ENCODE peak calls at places on chromosomes 5 and 9, in four cellular contexts. One of them, this sample, is unnamed.

GRCh38 chr5:137609122-137609521 is 110.0 kb upstream of the SPOCK1 start:
- DNase-seq in GM12878: no peak
- DNase-seq in HepG2: no peak
- DNase-seq in H1: no peak
- DNase-seq in this sample: no peak

GRCh38 chr5:5644249-5644648 is 221.8 kb downstream of the ICE1 start:
- DNase-seq in GM12878: no peak
- DNase-seq in HepG2: no peak
- DNase-seq in H1: no peak
- DNase-seq in this sample: no peak

GRCh38 chr5:87195616-87196015 is 72.1 kb upstream of the RASA1 start:
- DNase-seq in GM12878: no peak
- DNase-seq in HepG2: no peak
- DNase-seq in H1: no peak
- DNase-seq in this sample: no peak

GRCh38 chr9:78640728-78641127 is 343.8 kb downstream of the PSAT1 start:
- DNase-seq in GM12878: no peak
- DNase-seq in HepG2: no peak
- DNase-seq in H1: no peak
- DNase-seq in this sample: no peak

GRCh38 chr5:40733439-40733838 is 22.3 kb downstream of the TTC33 start:
- DNase-seq in GM12878: no peak
- DNase-seq in HepG2: no peak
- DNase-seq in H1: no peak
- DNase-seq in this sample: no peak

GRCh38 chr9:133711428-133712220 is 26.5 kb downstream of the SARDH start:
- DNase-seq in GM12878: no peak
- DNase-seq in HepG2: no peak
- DNase-seq in H1: no peak
- DNase-seq in this sample: no peak

GRCh38 chr9:79975471-79976316 is 403.9 kb downstream of the TLE4 start:
- DNase-seq in GM12878: no peak
- DNase-seq in HepG2: no peak
- DNase-seq in H1: no peak
- DNase-seq in this sample: no peak

GRCh38 chr9:137303031-137303892 is 1.2 kb upstream of the NRARP start:
- DNase-seq in GM12878: no peak
- DNase-seq in HepG2: no peak
- DNase-seq in H1: no peak
- DNase-seq in this sample: no peak

GRCh38 chr9:37082214-37082765 is 38.1 kb upstream of the ZCCHC7 start:
- DNase-seq in GM12878: no peak
- DNase-seq in HepG2: no peak
- DNase-seq in H1: no peak
- DNase-seq in this sample: no peak

GRCh38 chr5:14401639-14402038 is 180.0 kb upstream of the OTULINL start:
- DNase-seq in GM12878: no peak
- DNase-seq in HepG2: no peak
- DNase-seq in H1: no peak
- DNase-seq in this sample: no peak

GRCh38 chr5:14400085-14400484 is 181.5 kb upstream of the OTULINL start:
- DNase-seq in GM12878: no peak
- DNase-seq in HepG2: no peak
- DNase-seq in H1: no peak
- DNase-seq in this sample: no peak

GRCh38 chr5:14397717-14398116 is 183.9 kb upstream of the OTULINL start:
- DNase-seq in GM12878: no peak
- DNase-seq in HepG2: no peak
- DNase-seq in H1: no peak
- DNase-seq in this sample: no peak

GRCh38 chr5:14400611-14401010 is 181.0 kb upstream of the OTULINL start:
- DNase-seq in GM12878: no peak
- DNase-seq in HepG2: no peak
- DNase-seq in H1: no peak
- DNase-seq in this sample: no peak

DNA sequence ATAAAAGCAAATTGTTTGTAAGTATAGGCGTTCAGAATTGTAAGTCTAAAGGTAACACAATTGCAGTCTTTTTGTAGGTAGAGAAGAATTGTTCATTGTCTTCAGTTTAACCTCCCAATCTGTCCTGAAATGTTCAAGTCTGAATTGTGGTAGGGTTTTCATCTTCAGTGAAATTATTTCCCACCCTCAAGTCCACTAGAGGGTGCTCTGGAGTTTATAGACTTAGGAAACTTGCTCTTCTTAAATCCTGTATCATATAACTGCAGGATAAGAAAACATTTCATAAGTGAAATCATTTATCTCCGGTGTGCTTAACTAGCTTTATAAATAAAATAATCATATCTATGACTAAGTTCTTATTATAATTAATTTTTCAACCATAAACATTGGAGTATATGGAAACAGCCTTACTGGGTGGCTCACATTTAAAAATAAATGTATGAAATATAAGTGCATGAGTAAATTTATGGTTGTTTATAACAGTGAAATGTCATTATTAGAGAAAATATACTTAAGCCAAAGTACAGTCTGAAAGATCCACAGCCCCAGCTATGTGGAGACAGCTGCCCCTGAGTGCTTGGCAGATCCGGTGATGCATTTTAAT is 182.4 kb upstream of the OTULINL start:
- DNase-seq in GM12878: no peak
- DNase-seq in HepG2: peak
- DNase-seq in H1: no peak
- DNase-seq in this sample: peak
- TF ChIP-seq YY1 in GM12878: no peak
- TF ChIP-seq YY1 in HepG2: no peak
- TF ChIP-seq YY1 in H1: no peak
- TF ChIP-seq YY1 in this sample: no peak

DNA sequence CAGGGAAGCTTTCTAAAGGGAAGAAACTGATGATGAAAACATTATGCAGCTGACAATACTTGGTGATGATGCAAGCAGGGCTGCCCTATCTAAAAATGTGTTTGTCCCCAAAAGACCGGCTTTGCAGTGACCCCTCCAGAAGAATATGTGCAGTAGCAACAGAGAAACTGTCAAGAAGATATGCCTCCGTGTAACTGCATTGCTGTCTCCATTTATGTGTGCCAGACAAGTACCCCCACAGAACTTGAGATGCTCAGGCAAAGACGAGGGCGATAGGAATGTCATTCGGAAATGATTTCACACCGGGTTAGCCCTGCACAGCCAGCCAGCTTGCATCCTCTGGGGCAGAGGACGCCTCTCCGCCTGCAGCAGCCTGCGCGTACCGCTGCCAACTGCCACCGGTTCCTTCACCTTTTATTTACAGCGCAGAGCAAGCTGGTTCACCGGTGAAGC is 2.1 kb downstream of the GABBR2 start:
- DNase-seq in GM12878: no peak
- DNase-seq in HepG2: no peak
- DNase-seq in H1: no peak
- DNase-seq in this sample: no peak
- TF ChIP-seq HDAC2 in GM12878: no peak
- TF ChIP-seq HDAC2 in HepG2: no peak
- TF ChIP-seq HDAC2 in H1: no peak
- TF ChIP-seq HDAC2 in this sample: no peak

DNA sequence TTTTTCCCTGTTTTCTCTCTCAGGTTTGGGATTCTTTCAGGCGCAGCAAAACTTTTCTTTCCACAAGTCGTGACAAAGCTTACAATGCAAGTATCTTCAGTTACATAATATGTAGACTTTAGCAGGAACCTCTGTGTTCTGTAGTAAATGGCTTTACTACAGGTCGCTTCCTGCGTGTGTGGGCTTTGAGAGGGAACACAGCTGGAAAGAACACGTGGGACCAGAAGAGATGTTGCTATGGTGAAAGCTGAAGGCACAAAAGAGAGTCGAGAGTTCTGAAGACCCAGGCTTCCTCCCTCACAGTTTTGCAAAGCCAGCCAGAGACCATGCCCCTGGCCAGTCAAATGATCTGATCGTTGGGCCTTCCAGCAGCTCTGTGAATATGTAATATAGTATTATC is 4.0 kb downstream of the ANKRD55 start:
- DNase-seq in GM12878: no peak
- DNase-seq in HepG2: no peak
- DNase-seq in H1: no peak
- DNase-seq in this sample: no peak
- TF ChIP-seq YY1 in GM12878: no peak
- TF ChIP-seq YY1 in HepG2: no peak
- TF ChIP-seq YY1 in H1: no peak
- TF ChIP-seq YY1 in this sample: no peak

GRCh38 chr5:2894347-2895135 is 143.1 kb upstream of the IRX2 start:
- DNase-seq in GM12878: no peak
- DNase-seq in HepG2: no peak
- DNase-seq in H1: no peak
- DNase-seq in this sample: no peak
- TF ChIP-seq HDAC2 in GM12878: no peak
- TF ChIP-seq HDAC2 in HepG2: no peak
- TF ChIP-seq HDAC2 in H1: no peak
- TF ChIP-seq HDAC2 in this sample: no peak

DNA sequence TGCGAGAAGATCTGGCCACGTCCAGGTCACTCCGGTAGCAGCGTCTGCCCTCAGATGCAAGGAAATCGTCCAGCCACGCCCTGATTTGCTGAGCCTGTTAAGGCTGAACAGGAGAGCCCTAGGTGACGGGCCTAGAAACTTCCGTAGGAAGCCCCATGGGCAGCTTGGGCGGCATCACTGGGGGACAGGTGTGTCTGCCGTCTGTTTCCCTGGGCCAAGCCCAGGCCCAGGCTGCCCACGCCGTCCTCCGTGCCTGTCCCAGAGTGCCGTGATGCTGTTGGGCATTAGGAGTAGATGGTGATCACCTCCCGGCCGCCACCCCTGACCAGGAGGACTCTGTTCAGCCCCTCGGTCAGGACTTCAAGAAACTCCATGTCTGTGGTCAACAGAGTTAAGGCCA is 43.5 kb downstream of the NKD2 start:
- DNase-seq in GM12878: no peak
- DNase-seq in HepG2: no peak
- DNase-seq in H1: no peak
- DNase-seq in this sample: no peak
- TF ChIP-seq YY1 in GM12878: no peak
- TF ChIP-seq YY1 in HepG2: no peak
- TF ChIP-seq YY1 in H1: no peak
- TF ChIP-seq YY1 in this sample: no peak

GRCh38 chr5:153742071-153742470 is 251.6 kb downstream of the GRIA1 start:
- DNase-seq in GM12878: no peak
- DNase-seq in HepG2: no peak
- DNase-seq in H1: no peak
- DNase-seq in this sample: peak
- TF ChIP-seq HDAC2 in GM12878: no peak
- TF ChIP-seq HDAC2 in HepG2: no peak
- TF ChIP-seq HDAC2 in H1: no peak
- TF ChIP-seq HDAC2 in this sample: peak

GRCh38 chr5:133944263-133945230 is 23.9 kb downstream of the C5orf15 start:
- DNase-seq in GM12878: no peak
- DNase-seq in HepG2: peak
- DNase-seq in H1: no peak
- DNase-seq in this sample: peak

GRCh38 chr5:133947431-133947841 is 21.0 kb downstream of the C5orf15 start:
- DNase-seq in GM12878: no peak
- DNase-seq in HepG2: no peak
- DNase-seq in H1: no peak
- DNase-seq in this sample: no peak

GRCh38 chr5:133943475-133943817 is 25.0 kb downstream of the C5orf15 start:
- DNase-seq in GM12878: no peak
- DNase-seq in HepG2: no peak
- DNase-seq in H1: no peak
- DNase-seq in this sample: no peak

GRCh38 chr5:133942589-133943474 is 25.6 kb downstream of the C5orf15 start:
- DNase-seq in GM12878: no peak
- DNase-seq in HepG2: no peak
- DNase-seq in H1: no peak
- DNase-seq in this sample: no peak

GRCh38 chr5:133945561-133945960 is 22.9 kb downstream of the C5orf15 start:
- DNase-seq in GM12878: no peak
- DNase-seq in HepG2: no peak
- DNase-seq in H1: no peak
- DNase-seq in this sample: no peak
- TF ChIP-seq YY1 in GM12878: no peak
- TF ChIP-seq YY1 in HepG2: no peak
- TF ChIP-seq YY1 in H1: no peak
- TF ChIP-seq YY1 in this sample: no peak

GRCh38 chr9:114694146-114694545 is 12.2 kb upstream of the TEX48 start:
- DNase-seq in GM12878: no peak
- DNase-seq in HepG2: no peak
- DNase-seq in H1: no peak
- DNase-seq in this sample: no peak
- TF ChIP-seq HDAC2 in GM12878: no peak
- TF ChIP-seq HDAC2 in HepG2: no peak
- TF ChIP-seq HDAC2 in H1: no peak
- TF ChIP-seq HDAC2 in this sample: no peak

GRCh38 chr5:103216137-103216536 is 42.4 kb upstream of the MACIR start:
- DNase-seq in GM12878: no peak
- DNase-seq in HepG2: no peak
- DNase-seq in H1: no peak
- DNase-seq in this sample: no peak
- TF ChIP-seq YY1 in GM12878: no peak
- TF ChIP-seq YY1 in HepG2: no peak
- TF ChIP-seq YY1 in H1: no peak
- TF ChIP-seq YY1 in this sample: no peak

This sample was measured in K562.